ENCODE peak calls at places on chromosomes 2 and 18, in six cellular contexts. Z is osteocyte, E is astrocyte of the spinal cord, Y is brain microvascular endothelial cell, K is PC-3, F is cardiac muscle cell. W is an unnamed sample.

GRCh38 chr2:28802975-28803429 is 7.6 kb upstream of the SPDYA start:
- DNase-seq in Z (no peak), K (peak), Y (no peak), F (peak), E (no peak), W (no peak)

GRCh38 chr2:129087133-129087813 is 768.6 kb upstream of the HS6ST1 start:
- DNase-seq in Z (no peak), E (no peak), K (no peak), F (peak), Y (no peak), W (no peak)

GRCh38 chr2:220660277-220661155 is 911.6 kb downstream of the EPHA4 start:
- DNase-seq in Z (no peak), E (no peak), Y (no peak), F (no peak), K (peak), W (no peak)

GRCh38 chr2:96143231-96143847 is 1.9 kb downstream of the DUSP2 start:
- DNase-seq in E (no peak), Y (no peak), K (no peak), Z (no peak), F (no peak), W (no peak)

GRCh38 chr2:219563271-219563928 is 7.9 kb downstream of the OBSL1 start:
- DNase-seq in K (no peak), E (no peak), Z (no peak), F (no peak), Y (no peak), W (no peak)

GRCh38 chr2:195620499-195620898 is 36.5 kb upstream of the SLC39A10 start:
- DNase-seq in Z (no peak), E (no peak), K (no peak), F (no peak), Y (no peak), W (no peak)

GRCh38 chr2:207251022-207251421 is 85.3 kb upstream of the KLF7 start:
- DNase-seq in Y (no peak), Z (no peak), K (no peak), E (no peak), F (no peak), W (no peak)

GRCh38 chr2:4791488-4791887 is 900.7 kb upstream of the SOX11 start:
- DNase-seq in E (no peak), Z (no peak), K (no peak), Y (no peak), F (no peak), W (peak)

GRCh38 chr2:227079726-227080125 is 84.3 kb downstream of the COL4A4 start:
- DNase-seq in F (no peak), Y (peak), K (no peak), E (no peak), Z (no peak), W (no peak)

GRCh38 chr2:37770797-37771196 is 99.4 kb upstream of the CDC42EP3 start:
- DNase-seq in Y (no peak), F (no peak), K (no peak), E (no peak), Z (no peak), W (no peak)

GRCh38 chr2:43448011-43448821 is 147.6 kb downstream of the THADA start:
- DNase-seq in Z (no peak), E (no peak), Y (peak), F (no peak), K (no peak), W (no peak)

GRCh38 chr2:191304939-191305875 is 60.0 kb downstream of the MYO1B start:
- DNase-seq in E (peak), Y (no peak), K (no peak), Z (no peak), F (peak), W (no peak)

GRCh38 chr2:39377226-39377939 is 59.7 kb downstream of the MAP4K3 start:
- DNase-seq in F (peak), Z (no peak), E (no peak), K (no peak), Y (no peak), W (no peak)

GRCh38 chr18:77013777-77014525 is 118.6 kb downstream of the MBP start:
- DNase-seq in F (peak), E (no peak), Z (no peak), K (no peak), Y (no peak), W (no peak)

GRCh38 chr18:59696311-59697235 is 650 bp downstream of the CCBE1 start:
- DNase-seq in F (peak), K (peak), Z (no peak), E (peak), Y (peak), W (peak)

GRCh38 chr2:14975401-14975800 is 342.9 kb downstream of the LRATD1 start:
- DNase-seq in Y (no peak), F (no peak), Z (no peak), E (peak), K (peak), W (no peak)

GRCh38 chr2:85772019-85772745 is 18.4 kb downstream of the ATOH8 start:
- DNase-seq in E (peak), F (peak), K (peak), Y (peak), Z (peak), W (peak)

GRCh38 chr2:61967262-61967661 is 61.8 kb downstream of the COMMD1 start:
- DNase-seq in K (no peak), F (peak), Y (no peak), Z (no peak), E (peak), W (no peak)

GRCh38 chr2:61966087-61966727 is 60.7 kb downstream of the COMMD1 start:
- DNase-seq in E (no peak), Z (no peak), K (no peak), Y (no peak), F (no peak), W (no peak)

GRCh38 chr2:61969376-61969775 is 63.9 kb downstream of the COMMD1 start:
- DNase-seq in K (no peak), E (no peak), Z (no peak), Y (no peak), F (peak), W (peak)

GRCh38 chr2:61970807-61971556 is 65.5 kb downstream of the COMMD1 start:
- DNase-seq in Z (no peak), Y (no peak), E (no peak), K (no peak), F (peak), W (no peak)
- TF ChIP-seq CTCF in Z (no peak), Y (peak), E (no peak), K (peak), F (no peak), W (peak)

DNA sequence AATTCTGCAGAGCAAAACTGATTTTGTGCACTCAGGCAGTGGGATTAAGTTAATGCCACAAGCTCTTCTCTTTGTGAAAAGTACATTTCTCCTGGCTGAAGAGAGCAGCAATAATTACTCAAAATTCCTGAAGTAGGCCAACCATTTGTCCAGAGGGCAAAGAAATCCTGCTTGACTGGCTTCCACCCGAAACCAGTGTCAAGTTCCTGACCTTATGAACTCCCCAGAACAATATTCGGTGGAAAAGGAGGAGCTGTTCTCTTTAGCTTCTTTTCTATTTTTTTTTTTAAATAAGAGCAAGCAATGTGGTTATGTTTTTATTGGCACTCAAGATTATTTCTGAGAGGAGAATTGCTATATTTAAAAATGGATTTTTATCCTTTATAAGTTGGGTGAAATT is 194.7 kb downstream of the IKZF2 start:
- DNase-seq in Y (no peak), Z (no peak), F (no peak), K (peak), E (no peak), W (no peak)
- TF ChIP-seq CTCF in Y (no peak), Z (no peak), F (no peak), K (no peak), E (no peak), W (no peak)

DNA sequence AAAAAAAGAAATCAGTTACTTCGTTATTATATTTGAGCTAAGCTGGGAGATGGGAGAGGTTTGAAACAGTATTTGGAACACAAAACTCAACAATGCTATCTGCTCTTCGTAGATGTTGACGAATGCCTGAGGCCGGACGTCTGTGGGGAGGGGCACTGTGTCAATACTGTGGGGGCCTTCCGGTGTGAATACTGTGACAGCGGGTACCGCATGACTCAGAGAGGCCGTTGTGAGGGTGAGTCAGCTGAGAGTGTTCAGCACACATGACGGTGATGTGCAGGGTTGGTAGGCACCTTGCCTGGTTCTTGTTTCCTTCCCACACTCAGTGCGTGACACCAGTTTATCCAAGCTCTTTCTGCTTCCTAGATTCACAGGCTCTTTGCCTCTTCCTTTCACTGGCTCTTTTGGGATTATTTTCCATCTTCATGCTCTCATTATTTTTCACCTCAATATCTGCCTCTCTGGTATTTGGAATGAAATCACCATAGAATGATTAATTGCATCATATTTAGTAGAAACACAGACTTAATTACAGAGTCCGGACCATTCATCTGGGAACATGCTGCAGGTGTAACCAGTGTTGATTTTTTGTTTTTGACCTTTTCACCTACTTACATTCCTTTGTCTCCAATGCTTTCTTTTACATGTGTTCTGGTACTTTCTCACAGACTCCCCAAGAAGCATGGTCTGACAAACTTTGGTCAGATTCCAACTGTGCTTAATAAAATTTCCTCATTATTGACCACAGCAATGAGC is 200.6 kb upstream of the RASGRP3 start:
- DNase-seq in Z (no peak), E (peak), K (peak), Y (peak), F (peak), W (peak)
- TF ChIP-seq CTCF in Z (no peak), E (no peak), K (no peak), Y (no peak), F (no peak), W (no peak)

GRCh38 chr18:8478968-8479370 is 130.3 kb upstream of the RAB12 start:
- DNase-seq in Z (peak), Y (no peak), E (no peak), F (no peak), K (no peak), W (no peak)
- TF ChIP-seq CTCF in Z (no peak), Y (no peak), E (no peak), F (no peak), K (no peak), W (no peak)

DNA sequence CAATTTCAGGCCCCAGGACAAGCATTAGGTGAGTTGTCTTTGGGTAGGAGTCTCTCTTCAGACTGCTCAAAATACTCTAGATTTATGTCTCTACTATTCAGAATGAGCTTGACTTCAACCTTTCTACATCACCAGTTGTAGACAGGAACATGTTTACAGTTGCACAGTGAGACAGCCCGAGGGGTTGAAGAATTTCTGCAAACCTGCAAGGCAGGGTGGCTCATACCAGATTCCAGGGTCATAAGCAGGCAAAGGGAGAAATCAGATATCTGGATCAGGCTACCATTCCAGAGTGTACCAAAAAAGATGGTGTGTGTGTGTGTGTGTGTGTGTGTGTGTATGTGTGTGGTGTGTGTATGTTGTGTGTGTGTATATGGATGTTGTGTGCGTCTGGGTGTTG is 112.4 kb downstream of the SPP2 start:
- DNase-seq in Z (no peak), K (peak), F (no peak), E (no peak), Y (no peak), W (no peak)
- TF ChIP-seq CTCF in Z (no peak), K (no peak), F (no peak), E (no peak), Y (no peak), W (no peak)

DNA sequence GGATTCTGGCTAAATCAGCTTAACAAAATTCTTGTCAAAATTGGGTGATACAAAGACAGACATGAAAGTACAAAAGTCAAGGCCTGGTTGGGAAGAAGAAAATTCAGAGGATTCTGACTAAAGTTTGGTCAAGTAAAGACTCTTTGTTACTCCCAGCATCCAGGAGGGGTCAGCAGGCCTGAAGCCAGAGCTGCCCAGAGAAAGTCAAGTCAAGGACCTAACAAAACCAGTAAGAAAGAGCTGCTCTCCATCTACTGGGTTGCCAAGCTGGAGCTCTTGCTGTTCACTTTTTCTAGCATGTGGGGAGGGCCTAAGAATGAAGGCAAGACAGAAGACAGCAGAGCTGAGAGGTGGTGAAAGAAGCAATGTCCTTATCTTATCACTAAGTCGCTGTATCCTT is 143.3 kb downstream of the C1D start:
- DNase-seq in Z (no peak), Y (no peak), E (no peak), F (peak), K (no peak), W (no peak)
- TF ChIP-seq CTCF in Z (no peak), Y (no peak), E (no peak), F (no peak), K (no peak), W (no peak)

GRCh38 chr18:42052137-42052708 is 97.2 kb downstream of the PIK3C3 start:
- DNase-seq in Z (no peak), K (peak), E (peak), F (peak), Y (no peak), W (peak)
- TF ChIP-seq CTCF in Z (peak), K (peak), E (peak), F (peak), Y (peak), W (peak)

W was measured in A673.